ENCODE peak calls at places on chromosomes 11 and 22, in five cellular contexts. O is psoas muscle, X is A549, G is SK-N-SH, E is transverse colon. W is an unnamed sample.

GRCh38 chr11:10887307-10887706 is 29.5 kb upstream of the ZBED5 start:
- DNase-seq in O (no peak), X (no peak), G (no peak), E (no peak), W (no peak)

GRCh38 chr11:111417766-111418435 is 38.8 kb upstream of the POU2AF1 start:
- DNase-seq in O (peak; percentile 37), X (no peak), G (no peak), E (peak; percentile 68), W (no peak)

GRCh38 chr22:19438286-19438685 is 5.9 kb downstream of the MRPL40 start:
- DNase-seq in O (no peak), X (no peak), G (no peak), E (no peak), W (no peak)

GRCh38 chr11:114819028-114819427 is 140.7 kb downstream of the NXPE2 start:
- DNase-seq in O (no peak), X (no peak), G (no peak), E (no peak), W (no peak)

GRCh38 chr22:19871023-19871844 is 16.6 kb upstream of the GNB1L start:
- DNase-seq in O (no peak), X (no peak), G (no peak), E (no peak), W (peak; percentile 2)

GRCh38 chr11:74492084-74492483 is 1.4 kb downstream of the LIPT2 start:
- DNase-seq in O (no peak), X (no peak), G (no peak), E (no peak), W (no peak)

GRCh38 chr11:13963949-13964770 is 1.6 kb downstream of the SPON1 start:
- DNase-seq in O (no peak), X (no peak), G (peak; percentile 39), E (peak; percentile 62), W (no peak)

GRCh38 chr11:124892131-124892530 is 5.5 kb downstream of the ROBO4 start:
- DNase-seq in O (no peak), X (no peak), G (peak; percentile 4), E (no peak), W (peak; percentile 42)

GRCh38 chr11:45745065-45745811 is 59.7 kb upstream of the SLC35C1 start:
- DNase-seq in O (peak; percentile 63), X (no peak), G (no peak), E (no peak), W (no peak)

GRCh38 chr11:59097113-59097708 is 9.8 kb upstream of the FAM111B start:
- DNase-seq in O (peak; percentile 46), X (no peak), G (peak; percentile 34), E (peak; percentile 75), W (peak; percentile 38)

GRCh38 chr11:35658028-35658948 is 4.3 kb upstream of the TRIM44 start:
- DNase-seq in O (no peak), X (no peak), G (no peak), E (no peak), W (no peak)

GRCh38 chr11:15579287-15580001 is 464.7 kb downstream of the INSC start:
- DNase-seq in O (no peak), X (no peak), G (no peak), E (no peak), W (no peak)

GRCh38 chr22:24703101-24703500 is 71.4 kb downstream of the PIWIL3 start:
- DNase-seq in O (no peak), X (no peak), G (no peak), E (peak; percentile 38), W (no peak)

GRCh38 chr22:41557401-41558240 is 3.2 kb upstream of the CSDC2 start:
- DNase-seq in O (peak; percentile 50), X (no peak), G (no peak), E (peak; percentile 46), W (peak; percentile 42)

GRCh38 chr11:122897606-122898210 is 15.1 kb downstream of the JHY start:
- DNase-seq in O (no peak), X (no peak), G (no peak), E (no peak), W (no peak)

GRCh38 chr11:74948546-74948897 is 369 bp downstream of the XRRA1 start:
- DNase-seq in O (no peak), X (no peak), G (peak; percentile 52), E (no peak), W (no peak)

GRCh38 chr22:33519140-33519973 is 400.9 kb downstream of the LARGE1 start:
- DNase-seq in O (peak; percentile 17), X (peak; percentile 46), G (peak; percentile 69), E (peak; percentile 22), W (peak; percentile 36)

GRCh38 chr11:67404515-67405195 is 772 bp downstream of the TBC1D10C start:
- DNase-seq in O (no peak), X (no peak), G (no peak), E (no peak), W (no peak)
- H3K4me3 ChIP-seq in O (no peak overlapping the region), X (no peak overlapping the region), G (no peak overlapping the region), E (no peak overlapping the region), W (no peak overlapping the region)

DNA sequence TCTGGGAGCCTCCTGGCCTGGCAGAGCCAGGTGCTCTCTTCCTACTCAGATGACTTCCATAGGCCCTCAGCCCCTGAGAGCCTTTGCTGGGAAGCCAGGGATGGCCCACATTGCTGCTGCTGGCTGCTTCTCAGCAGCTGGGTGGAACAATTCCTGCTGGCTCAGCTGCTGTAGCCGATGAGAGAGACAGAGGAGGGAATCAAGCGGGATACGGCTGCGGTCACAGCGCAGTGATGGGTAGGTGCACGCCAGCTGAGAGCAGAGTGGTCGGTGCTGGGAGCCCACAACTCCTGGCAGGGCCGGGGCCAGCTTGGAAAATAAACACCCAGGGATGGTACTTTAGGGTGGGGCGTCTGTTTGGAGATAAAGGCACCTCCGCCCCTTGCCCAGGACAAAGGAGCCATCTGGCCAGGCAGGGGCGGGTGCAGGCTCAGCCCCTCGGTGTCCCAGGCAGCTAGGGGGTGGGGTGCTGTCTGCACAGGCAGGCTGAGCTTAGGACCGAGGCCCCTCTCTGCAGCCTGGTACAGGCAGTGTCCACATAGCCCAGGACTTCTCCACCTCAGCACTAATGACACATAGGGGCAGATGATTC is 480.5 kb downstream of the MIAT start:
- DNase-seq in O (no peak), X (no peak), G (peak; percentile 55), E (no peak), W (peak; percentile 58)
- H3K27ac ChIP-seq in O (no peak overlapping the region), X (peak overlapping the region; percentile 90), G (no peak overlapping the region), E (no peak overlapping the region), W (no peak overlapping the region)

DNA sequence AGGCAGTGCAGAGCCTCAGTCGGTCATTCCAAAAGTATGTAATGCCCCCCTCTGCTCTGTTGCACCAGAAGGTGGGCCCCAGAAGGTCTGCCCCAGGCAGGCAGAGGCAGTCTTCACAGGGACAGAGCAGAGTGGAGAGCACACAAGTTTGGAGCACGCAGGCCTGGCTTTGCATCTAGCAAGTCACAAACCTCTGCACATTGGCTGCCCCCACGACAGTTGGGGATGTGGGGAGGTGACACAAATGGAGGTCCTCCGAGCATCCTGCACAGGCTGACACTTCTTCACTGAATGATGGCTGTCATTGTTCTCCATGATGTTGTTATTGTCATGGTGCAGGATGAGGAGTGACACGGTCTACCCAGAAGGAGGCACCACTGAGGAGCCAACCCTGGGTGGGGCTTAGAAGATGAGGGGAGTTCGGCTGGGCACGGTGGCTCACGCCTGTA is 11.9 kb downstream of the TOM1 start:
- DNase-seq in O (no peak), X (no peak), G (no peak), E (no peak), W (no peak)
- TF ChIP-seq CTCF in O (no peak), X (no peak), G (no peak), E (no peak), W (peak; percentile 5)

GRCh38 chr11:96340555-96340885 is 2.5 kb downstream of the MAML2 start:
- DNase-seq in O (no peak), X (no peak), G (no peak), E (no peak), W (no peak)

GRCh38 chr11:96338910-96339703 is 3.9 kb downstream of the MAML2 start:
- DNase-seq in O (peak; percentile 18), X (no peak), G (no peak), E (peak; percentile 56), W (no peak)

GRCh38 chr11:96337541-96338530 is 5.2 kb downstream of the MAML2 start:
- DNase-seq in O (no peak), X (no peak), G (no peak), E (no peak), W (peak; percentile 71)

GRCh38 chr11:96341237-96342130 is 1.5 kb downstream of the MAML2 start:
- DNase-seq in O (peak; percentile 43), X (no peak), G (peak; percentile 47), E (peak; percentile 75), W (peak; percentile 57)

DNA sequence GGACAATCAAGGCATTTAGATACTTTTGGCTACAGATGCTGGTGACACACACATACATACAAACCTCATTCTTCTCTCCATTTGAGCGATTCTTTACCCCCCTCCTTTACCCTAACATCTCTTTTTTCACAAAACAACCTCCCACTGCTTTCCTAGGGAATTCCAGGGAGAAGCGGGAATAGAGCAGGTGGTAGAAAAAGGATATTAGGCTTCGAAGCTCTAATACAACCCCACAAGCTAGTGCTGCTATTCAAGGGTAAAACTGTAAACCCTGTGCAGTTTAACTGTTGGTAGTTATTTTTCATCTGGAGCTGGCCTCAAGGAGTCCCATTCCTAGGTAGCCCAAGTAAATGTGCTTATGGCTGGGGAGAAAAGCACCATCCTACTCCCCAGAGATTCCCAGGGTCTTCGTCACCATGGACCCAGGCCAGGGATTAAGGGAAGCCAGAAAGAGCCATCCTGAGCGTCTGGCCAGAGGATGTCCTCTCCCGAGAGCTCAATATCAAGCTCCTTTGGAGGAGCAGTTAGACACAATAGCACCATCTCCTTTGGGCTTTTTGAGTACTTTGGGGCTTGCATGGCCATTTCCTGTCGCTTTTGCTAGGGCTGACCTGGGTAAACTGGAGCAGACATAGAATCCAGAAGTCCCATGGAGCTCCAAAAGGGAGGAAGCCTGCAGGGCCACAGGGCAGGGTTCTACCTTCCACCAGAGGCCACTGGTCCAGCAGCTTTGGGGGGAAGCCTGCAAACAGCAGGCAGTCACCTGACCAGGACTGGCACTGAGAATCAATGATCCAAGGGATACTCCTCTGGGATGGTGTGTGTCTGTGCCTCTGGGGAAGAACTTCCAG is 3.1 kb downstream of the MAML2 start:
- DNase-seq in O (no peak), X (no peak), G (no peak), E (no peak), W (no peak)
- H3K4me3 ChIP-seq in O (peak overlapping the region; percentile 82), X (no peak overlapping the region), G (peak overlapping the region; percentile 90), E (no peak overlapping the region), W (peak overlapping the region; percentile 99)